ENCODE peak calls at places on chromosomes 12 and 14, in five cellular contexts. One of them, this sample, is unnamed.

GRCh38 chr12:108337235-108338223 is 1.6 kb downstream of the CMKLR1 start:
- DNase-seq in fibroblast of pulmonary artery: peak
- DNase-seq in A549: peak
- DNase-seq in activated CD8-positive, alpha-beta T cell treated with anti-CD3 and anti-CD28 coated beads, Interleukin-2, amount 10 ng/mL, durations not matched to agents 7 days and 5 days: no peak
- DNase-seq in amniotic stem cell: no peak
- DNase-seq in this sample: peak

GRCh38 chr12:21989819-21990412 is 48.7 kb upstream of the ABCC9 start:
- DNase-seq in A549: peak
- DNase-seq in activated CD8-positive, alpha-beta T cell treated with anti-CD3 and anti-CD28 coated beads, Interleukin-2, amount 10 ng/mL, durations not matched to agents 7 days and 5 days: no peak
- DNase-seq in fibroblast of pulmonary artery: peak
- DNase-seq in amniotic stem cell: peak
- DNase-seq in this sample: peak

GRCh38 chr12:49949866-49950265 is 671 bp upstream of the AQP2 start:
- DNase-seq in A549: no peak
- DNase-seq in amniotic stem cell: no peak
- DNase-seq in fibroblast of pulmonary artery: no peak
- DNase-seq in activated CD8-positive, alpha-beta T cell treated with anti-CD3 and anti-CD28 coated beads, Interleukin-2, amount 10 ng/mL, durations not matched to agents 7 days and 5 days: no peak
- DNase-seq in this sample: no peak

GRCh38 chr14:93892923-93893549 is 34.1 kb upstream of the FAM181A start:
- DNase-seq in amniotic stem cell: peak
- DNase-seq in fibroblast of pulmonary artery: peak
- DNase-seq in A549: peak
- DNase-seq in activated CD8-positive, alpha-beta T cell treated with anti-CD3 and anti-CD28 coated beads, Interleukin-2, amount 10 ng/mL, durations not matched to agents 7 days and 5 days: peak
- DNase-seq in this sample: peak

GRCh38 chr12:93091851-93092558 is 162.9 kb upstream of the EEA1 start:
- DNase-seq in A549: no peak
- DNase-seq in activated CD8-positive, alpha-beta T cell treated with anti-CD3 and anti-CD28 coated beads, Interleukin-2, amount 10 ng/mL, durations not matched to agents 7 days and 5 days: no peak
- DNase-seq in amniotic stem cell: no peak
- DNase-seq in fibroblast of pulmonary artery: no peak
- DNase-seq in this sample: no peak

GRCh38 chr12:53224268-53224896 is 7.6 kb downstream of the RARG start:
- DNase-seq in A549: peak
- DNase-seq in amniotic stem cell: no peak
- DNase-seq in fibroblast of pulmonary artery: no peak
- DNase-seq in activated CD8-positive, alpha-beta T cell treated with anti-CD3 and anti-CD28 coated beads, Interleukin-2, amount 10 ng/mL, durations not matched to agents 7 days and 5 days: no peak
- DNase-seq in this sample: no peak

GRCh38 chr12:67388331-67389163 is 119.4 kb downstream of the CAND1 start:
- DNase-seq in fibroblast of pulmonary artery: no peak
- DNase-seq in amniotic stem cell: no peak
- DNase-seq in activated CD8-positive, alpha-beta T cell treated with anti-CD3 and anti-CD28 coated beads, Interleukin-2, amount 10 ng/mL, durations not matched to agents 7 days and 5 days: no peak
- DNase-seq in A549: no peak
- DNase-seq in this sample: no peak

GRCh38 chr12:53234236-53234635 is 2.2 kb upstream of the RARG start:
- DNase-seq in activated CD8-positive, alpha-beta T cell treated with anti-CD3 and anti-CD28 coated beads, Interleukin-2, amount 10 ng/mL, durations not matched to agents 7 days and 5 days: no peak
- DNase-seq in amniotic stem cell: no peak
- DNase-seq in A549: no peak
- DNase-seq in fibroblast of pulmonary artery: no peak
- DNase-seq in this sample: no peak

GRCh38 chr14:23252006-23252405 is 14.3 kb downstream of the RNF212B start:
- DNase-seq in A549: no peak
- DNase-seq in fibroblast of pulmonary artery: no peak
- DNase-seq in amniotic stem cell: no peak
- DNase-seq in activated CD8-positive, alpha-beta T cell treated with anti-CD3 and anti-CD28 coated beads, Interleukin-2, amount 10 ng/mL, durations not matched to agents 7 days and 5 days: no peak
- DNase-seq in this sample: no peak

GRCh38 chr12:53292441-53292840 is 2.9 kb upstream of the PFDN5 start:
- DNase-seq in fibroblast of pulmonary artery: no peak
- DNase-seq in activated CD8-positive, alpha-beta T cell treated with anti-CD3 and anti-CD28 coated beads, Interleukin-2, amount 10 ng/mL, durations not matched to agents 7 days and 5 days: no peak
- DNase-seq in A549: no peak
- DNase-seq in amniotic stem cell: no peak
- DNase-seq in this sample: no peak

GRCh38 chr14:62126885-62127478 is 364.8 kb downstream of the SNAPC1 start:
- DNase-seq in activated CD8-positive, alpha-beta T cell treated with anti-CD3 and anti-CD28 coated beads, Interleukin-2, amount 10 ng/mL, durations not matched to agents 7 days and 5 days: peak
- DNase-seq in fibroblast of pulmonary artery: peak
- DNase-seq in A549: peak
- DNase-seq in amniotic stem cell: peak
- DNase-seq in this sample: peak

GRCh38 chr12:100826323-100826722 is 31.7 kb downstream of the ANO4 start:
- DNase-seq in activated CD8-positive, alpha-beta T cell treated with anti-CD3 and anti-CD28 coated beads, Interleukin-2, amount 10 ng/mL, durations not matched to agents 7 days and 5 days: peak
- DNase-seq in fibroblast of pulmonary artery: peak
- DNase-seq in A549: peak
- DNase-seq in amniotic stem cell: peak
- DNase-seq in this sample: peak

GRCh38 chr12:60415361-60415760 is 819.5 kb downstream of the SLC16A7 start:
- DNase-seq in amniotic stem cell: no peak
- DNase-seq in activated CD8-positive, alpha-beta T cell treated with anti-CD3 and anti-CD28 coated beads, Interleukin-2, amount 10 ng/mL, durations not matched to agents 7 days and 5 days: no peak
- DNase-seq in A549: no peak
- DNase-seq in fibroblast of pulmonary artery: peak
- DNase-seq in this sample: no peak

GRCh38 chr12:116880817-116881324 is 370 bp downstream of the HRK start:
- DNase-seq in A549: peak
- DNase-seq in amniotic stem cell: no peak
- DNase-seq in activated CD8-positive, alpha-beta T cell treated with anti-CD3 and anti-CD28 coated beads, Interleukin-2, amount 10 ng/mL, durations not matched to agents 7 days and 5 days: peak
- DNase-seq in fibroblast of pulmonary artery: peak
- DNase-seq in this sample: peak

This sample was measured in RKO.